ENCODE peak calls at places on chromosomes 7 and 10, in eight cellular contexts. N, K, P, J, L, A, F and C are unnamed samples.

GRCh38 chr7:37315752-37316711 is 132.6 kb downstream of the ELMO1 start:
- DNase-seq in J (no peak), P (no peak), K (no peak), N (no peak), L (no peak), F (no peak), A (no peak), C (no peak)

GRCh38 chr10:7792541-7792940 is 4.6 kb downstream of the ATP5F1C start:
- DNase-seq in K (no peak), F (no peak), N (no peak), P (no peak), L (peak; percentile 10), A (no peak), J (no peak), C (no peak)

GRCh38 chr10:46240684-46241565 is 45.9 kb upstream of the ANTXRL start:
- DNase-seq in A (no peak), F (no peak), P (no peak), J (no peak), L (no peak), N (no peak), K (no peak), C (no peak)

GRCh38 chr7:88450874-88451273 is 144.2 kb upstream of the STEAP4 start:
- DNase-seq in L (no peak), J (no peak), A (no peak), K (no peak), P (no peak), N (no peak), F (no peak), C (no peak)

GRCh38 chr7:66043681-66044497 is 31.7 kb upstream of the ASL start:
- DNase-seq in L (peak; percentile 56), K (peak; percentile 36), N (peak; percentile 73), A (peak; percentile 23), F (peak; percentile 87), J (no peak), P (no peak), C (peak; percentile 29)

GRCh38 chr10:484441-484924 is 205.0 kb downstream of the DIP2C start:
- DNase-seq in A (no peak), K (no peak), N (peak; percentile 57), F (peak; percentile 79), J (no peak), L (peak; percentile 36), P (peak; percentile 16), C (no peak)

GRCh38 chr7:27651702-27652101 is 11.0 kb downstream of the HIBADH start:
- DNase-seq in F (no peak), J (no peak), A (no peak), N (no peak), K (no peak), L (peak; percentile 33), P (peak; percentile 49), C (no peak)

GRCh38 chr10:23474081-23474480 is 35.2 kb downstream of the OTUD1 start:
- DNase-seq in A (no peak), N (no peak), L (no peak), P (no peak), J (no peak), K (no peak), F (no peak), C (no peak)

GRCh38 chr10:135601-136464 is 578 bp downstream of the ZMYND11 start:
- DNase-seq in A (peak; percentile 65), P (peak; percentile 43), K (peak; percentile 67), L (peak; percentile 26), J (peak; percentile 56), N (peak; percentile 65), F (peak; percentile 93), C (peak; percentile 75)

GRCh38 chr7:11127112-11127785 is 153.6 kb downstream of the PHF14 start:
- DNase-seq in N (no peak), L (no peak), K (no peak), F (no peak), A (no peak), P (no peak), J (no peak), C (no peak)

GRCh38 chr10:47092822-47093221 is 181.6 kb downstream of the PTPN20 start:
- DNase-seq in F (no peak), N (no peak), A (no peak), L (no peak), J (no peak), P (no peak), K (no peak), C (peak; percentile 65)

GRCh38 chr10:76324283-76324682 is 892.9 kb downstream of the LRMDA start:
- DNase-seq in L (peak; percentile 86), J (no peak), P (no peak), A (no peak), F (no peak), N (no peak), K (no peak), C (no peak)

GRCh38 chr10:44962870-44963738 is 3.5 kb downstream of the RASSF4 start:
- DNase-seq in P (no peak), J (no peak), L (no peak), K (no peak), A (no peak), N (peak; percentile 76), F (peak; percentile 81), C (peak; percentile 22)

GRCh38 chr7:2864999-2865670 is 21.0 kb upstream of the GNA12 start:
- DNase-seq in L (peak; percentile 65), N (peak; percentile 79), K (peak; percentile 52), J (peak; percentile 61), A (peak; percentile 74), F (peak; percentile 83), P (peak; percentile 74), C (peak; percentile 52)

GRCh38 chr10:62632071-62632809 is 172.3 kb upstream of the ADO start:
- DNase-seq in F (peak; percentile 85), J (peak; percentile 39), A (no peak), L (peak; percentile 93), N (no peak), P (no peak), K (no peak), C (peak; percentile 77)

GRCh38 chr10:13791483-13791882 is 204.7 kb downstream of the PRPF18 start:
- DNase-seq in K (no peak), A (no peak), J (no peak), P (no peak), N (no peak), L (no peak), F (no peak), C (no peak)

GRCh38 chr10:133481657-133482056 is 27.9 kb downstream of the SCART1 start:
- DNase-seq in L (no peak), A (no peak), J (no peak), P (no peak), K (no peak), N (no peak), F (no peak), C (no peak)

GRCh38 chr7:4633012-4633411 is 49.1 kb upstream of the FOXK1 start:
- DNase-seq in P (peak; percentile 76), F (no peak), L (peak; percentile 77), J (no peak), N (no peak), A (no peak), K (no peak), C (no peak)

GRCh38 chr10:68327889-68328786 is 3.7 kb upstream of the HNRNPH3 start:
- DNase-seq in K (no peak), N (peak; percentile 70), L (no peak), J (no peak), A (peak; percentile 35), P (peak; percentile 60), F (no peak), C (peak; percentile 16)

GRCh38 chr10:131810805-131811137 is 90.0 kb upstream of the PPP2R2D start:
- DNase-seq in F (no peak), J (no peak), K (no peak), L (no peak), N (no peak), P (no peak), A (no peak), C (no peak)

GRCh38 chr10:1552415-1552814 is 184.9 kb downstream of the ADARB2 start:
- DNase-seq in N (no peak), P (no peak), A (no peak), J (no peak), L (no peak), F (peak; percentile 37), K (no peak), C (no peak)

GRCh38 chr7:121489440-121489839 is 93.3 kb upstream of the FAM3C start:
- DNase-seq in F (no peak), K (no peak), J (no peak), N (no peak), P (no peak), L (no peak), A (no peak), C (no peak)

GRCh38 chr10:61835909-61836232 is 65.6 kb upstream of the ARID5B start:
- DNase-seq in P (peak; percentile 75), F (no peak), L (no peak), A (no peak), J (no peak), N (no peak), K (no peak), C (no peak)

GRCh38 chr7:130150587-130150986 is 54.6 kb downstream of the TMEM209 start:
- DNase-seq in K (no peak), P (no peak), A (no peak), J (no peak), L (no peak), N (no peak), F (peak; percentile 77), C (no peak)

GRCh38 chr7:153193144-153193595 is 433.6 kb downstream of the ACTR3B start:
- DNase-seq in L (peak; percentile 27), K (no peak), N (peak; percentile 70), J (no peak), F (no peak), A (peak; percentile 15), P (no peak), C (peak; percentile 24)

GRCh38 chr10:8302565-8302964 is 248.1 kb downstream of the GATA3 start:
- DNase-seq in L (no peak), K (no peak), J (no peak), F (no peak), P (no peak), N (no peak), A (no peak), C (no peak)

GRCh38 chr10:9762966-9763656 is 1254.6 kb upstream of the CELF2 start:
- DNase-seq in P (peak; percentile 82), J (no peak), A (no peak), L (no peak), F (no peak), K (no peak), N (no peak), C (no peak)

GRCh38 chr7:134528749-134529148 is 1.4 kb downstream of the AKR1B10 start:
- DNase-seq in J (no peak), L (no peak), N (no peak), A (no peak), K (no peak), P (no peak), F (no peak), C (no peak)
- H3K27me3 ChIP-seq in J (no peaks in the 10 kb centered on the region), L (no peaks in the 10 kb centered on the region), N (no peaks in the 10 kb centered on the region), A (no peaks in the 10 kb centered on the region), K (no peaks in the 10 kb centered on the region), P (peaks cover 12% of the 10 kb centered on the region), F (no peaks in the 10 kb centered on the region), C (no peaks in the 10 kb centered on the region)

GRCh38 chr10:31657471-31657844 is 271.2 kb downstream of the ARHGAP12 start:
- DNase-seq in P (no peak), L (no peak), J (no peak), N (no peak), F (no peak), A (no peak), K (no peak), C (no peak)
- H3K27ac ChIP-seq in P (no peak overlapping the region), L (no peak overlapping the region), J (no peak overlapping the region), N (no peak overlapping the region), F (no peak overlapping the region), A (peak overlapping the region; percentile 56), K (peak overlapping the region; percentile 4), C (peak overlapping the region; percentile 36)

GRCh38 chr7:158452331-158452730 is 135.3 kb downstream of the PTPRN2 start:
- DNase-seq in F (peak; percentile 70), J (no peak), N (no peak), L (no peak), K (no peak), P (no peak), A (no peak), C (no peak)
- TF ChIP-seq CTCF in F (no peak), J (no peak), N (no peak), L (no peak), K (no peak), P (no peak), A (no peak), C (no peak)

GRCh38 chr7:150994141-150994837 is 3.5 kb downstream of the NOS3 start:
- DNase-seq in J (no peak), K (no peak), N (no peak), L (no peak), A (no peak), F (peak; percentile 88), P (no peak), C (peak; percentile 82)
- H3K27me3 ChIP-seq in J (no peaks in the 10 kb centered on the region), K (no peaks in the 10 kb centered on the region), N (no peaks in the 10 kb centered on the region), L (no peaks in the 10 kb centered on the region), A (no peaks in the 10 kb centered on the region), F (peaks cover 24% of the 10 kb centered on the region), P (peaks cover 7% of the 10 kb centered on the region), C (no peaks in the 10 kb centered on the region)